ENCODE peak calls at places on chromosome 18, in five cellular contexts. One of them, this sample, is unnamed.

GRCh38 chr18:69230204-69230603 is 170.5 kb upstream of the DOK6 start:
- DNase-seq in heart left ventricle: no peak
- DNase-seq in CD8-positive, alpha-beta memory T cell: no peak
- DNase-seq in neural progenitor cell: no peak
- DNase-seq in spleen: no peak
- DNase-seq in this sample: no peak

GRCh38 chr18:48354746-48355260 is 54.4 kb downstream of the ZBTB7C start:
- DNase-seq in heart left ventricle: no peak
- DNase-seq in CD8-positive, alpha-beta memory T cell: no peak
- DNase-seq in neural progenitor cell: no peak
- DNase-seq in spleen: no peak
- DNase-seq in this sample: no peak

GRCh38 chr18:49832221-49832647 is 18.9 kb upstream of the ACAA2 start:
- DNase-seq in heart left ventricle: no peak
- DNase-seq in CD8-positive, alpha-beta memory T cell: no peak
- DNase-seq in neural progenitor cell: no peak
- DNase-seq in spleen: no peak
- DNase-seq in this sample: no peak

GRCh38 chr18:27948981-27949380 is 227.9 kb downstream of the CDH2 start:
- DNase-seq in heart left ventricle: no peak
- DNase-seq in CD8-positive, alpha-beta memory T cell: no peak
- DNase-seq in neural progenitor cell: no peak
- DNase-seq in spleen: no peak
- DNase-seq in this sample: no peak

GRCh38 chr18:34956663-34957062 is 84.5 kb upstream of the MAPRE2 start:
- DNase-seq in heart left ventricle: no peak
- DNase-seq in CD8-positive, alpha-beta memory T cell: no peak
- DNase-seq in neural progenitor cell: no peak
- DNase-seq in spleen: no peak
- DNase-seq in this sample: no peak

GRCh38 chr18:7545734-7546133 is 21.4 kb upstream of the PTPRM start:
- DNase-seq in heart left ventricle: no peak
- DNase-seq in CD8-positive, alpha-beta memory T cell: no peak
- DNase-seq in neural progenitor cell: no peak
- DNase-seq in spleen: no peak
- DNase-seq in this sample: no peak

GRCh38 chr18:22473366-22473765 is 55.7 kb upstream of the CTAGE1 start:
- DNase-seq in heart left ventricle: no peak
- DNase-seq in CD8-positive, alpha-beta memory T cell: no peak
- DNase-seq in neural progenitor cell: no peak
- DNase-seq in spleen: no peak
- DNase-seq in this sample: no peak

GRCh38 chr18:43563780-43564179 is 286.5 kb upstream of the SYT4 start:
- DNase-seq in heart left ventricle: no peak
- DNase-seq in CD8-positive, alpha-beta memory T cell: no peak
- DNase-seq in neural progenitor cell: peak
- DNase-seq in spleen: no peak
- DNase-seq in this sample: no peak

GRCh38 chr18:79938196-79938595 is 13.3 kb downstream of the SLC66A2 start:
- DNase-seq in heart left ventricle: no peak
- DNase-seq in CD8-positive, alpha-beta memory T cell: no peak
- DNase-seq in neural progenitor cell: no peak
- DNase-seq in spleen: peak
- DNase-seq in this sample: peak

GRCh38 chr18:11324956-11325873 is 175.8 kb upstream of the PIEZO2 start:
- DNase-seq in heart left ventricle: no peak
- DNase-seq in CD8-positive, alpha-beta memory T cell: no peak
- DNase-seq in neural progenitor cell: no peak
- DNase-seq in spleen: no peak
- DNase-seq in this sample: no peak

GRCh38 chr18:25168011-25168410 is 184.0 kb downstream of the ZNF521 start:
- DNase-seq in heart left ventricle: peak
- DNase-seq in CD8-positive, alpha-beta memory T cell: no peak
- DNase-seq in neural progenitor cell: no peak
- DNase-seq in spleen: no peak
- DNase-seq in this sample: no peak

GRCh38 chr18:26082475-26082874 is 7.9 kb downstream of the SS18 start:
- DNase-seq in heart left ventricle: no peak
- DNase-seq in CD8-positive, alpha-beta memory T cell: no peak
- DNase-seq in neural progenitor cell: no peak
- DNase-seq in spleen: no peak
- DNase-seq in this sample: no peak

GRCh38 chr18:10299686-10300085 is 154.7 kb upstream of the APCDD1 start:
- DNase-seq in heart left ventricle: no peak
- DNase-seq in CD8-positive, alpha-beta memory T cell: no peak
- DNase-seq in neural progenitor cell: no peak
- DNase-seq in spleen: no peak
- DNase-seq in this sample: no peak

GRCh38 chr18:9173770-9174233 is 37.2 kb downstream of the ANKRD12 start:
- DNase-seq in heart left ventricle: no peak
- DNase-seq in CD8-positive, alpha-beta memory T cell: no peak
- DNase-seq in neural progenitor cell: no peak
- DNase-seq in spleen: no peak
- DNase-seq in this sample: peak

GRCh38 chr18:78730564-78731422 is 248.8 kb upstream of the SALL3 start:
- DNase-seq in heart left ventricle: no peak
- DNase-seq in CD8-positive, alpha-beta memory T cell: no peak
- DNase-seq in neural progenitor cell: no peak
- DNase-seq in spleen: peak
- DNase-seq in this sample: no peak

GRCh38 chr18:7358989-7359726 is 128.3 kb downstream of the LRRC30 start:
- DNase-seq in heart left ventricle: peak
- DNase-seq in CD8-positive, alpha-beta memory T cell: no peak
- DNase-seq in neural progenitor cell: no peak
- DNase-seq in spleen: no peak
- DNase-seq in this sample: no peak

GRCh38 chr18:48609820-48610815 is 71.3 kb downstream of the CTIF start:
- DNase-seq in heart left ventricle: peak
- DNase-seq in CD8-positive, alpha-beta memory T cell: no peak
- DNase-seq in neural progenitor cell: no peak
- DNase-seq in spleen: peak
- DNase-seq in this sample: no peak

GRCh38 chr18:24992491-24992890 is 359.5 kb downstream of the ZNF521 start:
- DNase-seq in heart left ventricle: no peak
- DNase-seq in CD8-positive, alpha-beta memory T cell: no peak
- DNase-seq in neural progenitor cell: no peak
- DNase-seq in spleen: no peak
- DNase-seq in this sample: no peak

GRCh38 chr18:12299862-12300261 is 8.2 kb upstream of the TUBB6 start:
- DNase-seq in heart left ventricle: no peak
- DNase-seq in CD8-positive, alpha-beta memory T cell: no peak
- DNase-seq in neural progenitor cell: no peak
- DNase-seq in spleen: no peak
- DNase-seq in this sample: no peak

GRCh38 chr18:22045221-22045918 is 124.0 kb upstream of the GATA6 start:
- DNase-seq in heart left ventricle: no peak
- DNase-seq in CD8-positive, alpha-beta memory T cell: no peak
- DNase-seq in neural progenitor cell: no peak
- DNase-seq in spleen: no peak
- DNase-seq in this sample: no peak

GRCh38 chr18:78582131-78582789 is 397.4 kb upstream of the SALL3 start:
- DNase-seq in heart left ventricle: no peak
- DNase-seq in CD8-positive, alpha-beta memory T cell: no peak
- DNase-seq in neural progenitor cell: no peak
- DNase-seq in spleen: no peak
- DNase-seq in this sample: no peak

GRCh38 chr18:71443726-71444480 is 1100.2 kb downstream of the CBLN2 start:
- DNase-seq in heart left ventricle: no peak
- DNase-seq in CD8-positive, alpha-beta memory T cell: no peak
- DNase-seq in neural progenitor cell: no peak
- DNase-seq in spleen: no peak
- DNase-seq in this sample: no peak

GRCh38 chr18:42051411-42051810 is 96.4 kb downstream of the PIK3C3 start:
- DNase-seq in heart left ventricle: no peak
- DNase-seq in CD8-positive, alpha-beta memory T cell: no peak
- DNase-seq in neural progenitor cell: no peak
- DNase-seq in spleen: no peak
- DNase-seq in this sample: no peak

GRCh38 chr18:80202264-80202998 is 44.9 kb downstream of the PARD6G start:
- DNase-seq in heart left ventricle: no peak
- DNase-seq in CD8-positive, alpha-beta memory T cell: no peak
- DNase-seq in neural progenitor cell: no peak
- DNase-seq in spleen: no peak
- DNase-seq in this sample: no peak

GRCh38 chr18:48342125-48342524 is 67.1 kb downstream of the ZBTB7C start:
- DNase-seq in heart left ventricle: peak
- DNase-seq in CD8-positive, alpha-beta memory T cell: no peak
- DNase-seq in neural progenitor cell: peak
- DNase-seq in spleen: peak
- DNase-seq in this sample: no peak

GRCh38 chr18:75268206-75268605 is 57.6 kb downstream of the TSHZ1 start:
- DNase-seq in heart left ventricle: no peak
- DNase-seq in CD8-positive, alpha-beta memory T cell: no peak
- DNase-seq in neural progenitor cell: no peak
- DNase-seq in spleen: no peak
- DNase-seq in this sample: no peak

GRCh38 chr18:75267643-75268184 is 57.1 kb downstream of the TSHZ1 start:
- DNase-seq in heart left ventricle: no peak
- DNase-seq in CD8-positive, alpha-beta memory T cell: no peak
- DNase-seq in neural progenitor cell: no peak
- DNase-seq in spleen: no peak
- DNase-seq in this sample: no peak

GRCh38 chr18:75269140-75269676 is 58.6 kb downstream of the TSHZ1 start:
- DNase-seq in heart left ventricle: no peak
- DNase-seq in CD8-positive, alpha-beta memory T cell: no peak
- DNase-seq in neural progenitor cell: no peak
- DNase-seq in spleen: no peak
- DNase-seq in this sample: no peak

GRCh38 chr18:75265872-75266271 is 55.3 kb downstream of the TSHZ1 start:
- DNase-seq in heart left ventricle: no peak
- DNase-seq in CD8-positive, alpha-beta memory T cell: no peak
- DNase-seq in neural progenitor cell: no peak
- DNase-seq in spleen: peak
- DNase-seq in this sample: no peak

GRCh38 chr18:75269696-75270095 is 59.1 kb downstream of the TSHZ1 start:
- DNase-seq in heart left ventricle: no peak
- DNase-seq in CD8-positive, alpha-beta memory T cell: no peak
- DNase-seq in neural progenitor cell: no peak
- DNase-seq in spleen: no peak
- DNase-seq in this sample: no peak
- H3K4me3 ChIP-seq in heart left ventricle: no peak
- H3K4me3 ChIP-seq in CD8-positive, alpha-beta memory T cell: no peak
- H3K4me3 ChIP-seq in neural progenitor cell: no peak
- H3K4me3 ChIP-seq in spleen: no peak
- H3K4me3 ChIP-seq in this sample: no peak

GRCh38 chr18:36298113-36298701 is 694 bp downstream of the FHOD3 start:
- DNase-seq in heart left ventricle: peak
- DNase-seq in CD8-positive, alpha-beta memory T cell: no peak
- DNase-seq in neural progenitor cell: peak
- DNase-seq in spleen: peak
- DNase-seq in this sample: peak

GRCh38 chr18:36297419-36298112 is at the start of gene FHOD3:
- DNase-seq in heart left ventricle: peak
- DNase-seq in CD8-positive, alpha-beta memory T cell: no peak
- DNase-seq in neural progenitor cell: peak
- DNase-seq in spleen: no peak
- DNase-seq in this sample: peak

GRCh38 chr18:36295214-36295613 is 2.3 kb upstream of the FHOD3 start:
- DNase-seq in heart left ventricle: no peak
- DNase-seq in CD8-positive, alpha-beta memory T cell: no peak
- DNase-seq in neural progenitor cell: no peak
- DNase-seq in spleen: no peak
- DNase-seq in this sample: no peak

GRCh38 chr18:36295880-36296301 is 1.6 kb upstream of the FHOD3 start:
- DNase-seq in heart left ventricle: peak
- DNase-seq in CD8-positive, alpha-beta memory T cell: no peak
- DNase-seq in neural progenitor cell: no peak
- DNase-seq in spleen: no peak
- DNase-seq in this sample: no peak

DNA sequence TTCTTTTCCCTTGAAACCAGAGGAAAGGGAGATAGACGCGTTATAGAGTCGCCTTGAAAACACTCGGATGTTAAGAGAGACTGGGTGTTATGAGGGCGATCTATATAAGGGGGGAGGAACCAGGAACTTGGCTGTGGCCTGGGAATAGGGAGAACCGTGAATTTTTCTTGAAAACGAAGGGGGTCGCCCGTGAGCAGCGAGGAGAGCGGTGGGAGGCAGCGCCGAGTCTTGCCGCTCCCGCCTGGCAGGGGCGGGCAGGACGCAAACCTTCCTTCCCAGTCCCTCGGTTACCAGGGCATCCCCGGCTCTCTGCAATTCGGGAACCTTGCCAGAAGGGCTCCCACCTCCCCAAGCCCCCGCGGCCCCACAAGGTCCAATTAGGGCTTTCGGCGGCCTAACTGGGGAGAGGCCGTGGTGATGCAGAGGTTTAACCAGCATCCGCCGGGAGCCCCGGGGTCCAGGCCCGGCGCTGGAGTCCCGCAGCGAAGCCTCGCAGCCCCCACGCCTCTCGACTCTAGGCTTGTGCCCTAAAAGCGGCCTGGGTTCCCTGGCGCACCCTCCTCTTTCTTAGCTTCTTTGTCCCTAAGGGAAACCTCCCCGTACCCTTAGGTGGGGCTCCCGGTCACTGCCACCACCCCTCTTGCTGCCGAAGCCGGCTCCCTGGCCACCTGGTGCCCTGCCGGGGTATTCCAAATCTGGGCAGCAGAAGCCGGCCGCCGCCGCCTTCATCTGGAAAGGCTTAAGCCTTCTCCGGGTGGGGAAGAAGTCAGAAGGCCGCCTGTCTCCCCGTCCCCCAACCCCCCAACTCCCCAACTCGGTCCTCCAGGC is 708 bp upstream of the FHOD3 start:
- DNase-seq in heart left ventricle: peak
- DNase-seq in CD8-positive, alpha-beta memory T cell: no peak
- DNase-seq in neural progenitor cell: peak
- DNase-seq in spleen: no peak
- DNase-seq in this sample: peak
- H3K27ac ChIP-seq in heart left ventricle: no peak
- H3K27ac ChIP-seq in CD8-positive, alpha-beta memory T cell: no peak
- H3K27ac ChIP-seq in neural progenitor cell: peak
- H3K27ac ChIP-seq in spleen: no peak
- H3K27ac ChIP-seq in this sample: peak

DNA sequence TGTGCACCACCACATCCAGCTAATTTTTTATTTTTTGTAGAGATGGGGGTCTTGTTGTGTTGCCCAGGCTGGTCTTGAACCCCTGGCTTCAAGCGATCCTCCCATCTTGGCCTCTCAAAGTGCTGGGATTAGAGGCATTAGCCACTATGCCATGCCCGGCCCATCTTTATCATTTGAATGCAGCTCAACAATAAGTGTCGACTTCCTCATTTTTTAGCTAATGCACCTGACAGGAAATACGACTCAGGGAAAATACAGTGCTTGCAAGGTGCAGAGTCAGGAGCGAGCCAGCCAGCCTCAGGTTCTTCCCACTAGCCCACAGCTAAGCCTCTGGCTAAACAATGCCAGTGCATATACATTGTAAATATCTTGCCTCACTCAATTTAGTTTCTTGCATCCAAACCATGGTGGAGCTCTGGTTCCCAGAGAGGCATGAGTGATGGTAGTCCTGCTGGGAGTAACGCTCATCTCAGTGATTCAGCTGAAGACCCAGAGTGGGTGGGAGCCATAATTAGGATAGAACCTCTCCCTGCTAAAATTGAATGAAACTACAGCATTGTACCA is 135.0 kb downstream of the TGIF1 start:
- DNase-seq in heart left ventricle: no peak
- DNase-seq in CD8-positive, alpha-beta memory T cell: no peak
- DNase-seq in neural progenitor cell: no peak
- DNase-seq in spleen: no peak
- DNase-seq in this sample: no peak
- H3K4me3 ChIP-seq in heart left ventricle: no peak
- H3K4me3 ChIP-seq in CD8-positive, alpha-beta memory T cell: no peak
- H3K4me3 ChIP-seq in neural progenitor cell: no peak
- H3K4me3 ChIP-seq in spleen: no peak
- H3K4me3 ChIP-seq in this sample: no peak

GRCh38 chr18:77111449-77112160 is 21.0 kb downstream of the MBP start:
- DNase-seq in heart left ventricle: no peak
- DNase-seq in CD8-positive, alpha-beta memory T cell: no peak
- DNase-seq in neural progenitor cell: no peak
- DNase-seq in spleen: no peak
- DNase-seq in this sample: peak
- H3K27ac ChIP-seq in heart left ventricle: no peak
- H3K27ac ChIP-seq in CD8-positive, alpha-beta memory T cell: no peak
- H3K27ac ChIP-seq in neural progenitor cell: no peak
- H3K27ac ChIP-seq in spleen: peak
- H3K27ac ChIP-seq in this sample: peak

This sample was measured in psoas muscle.